ENCODE peak calls at places on chromosomes 4 and X, in seven cellular contexts. L, H, P, J, K, S and N are unnamed samples.
A peak's percentile ranks its signal among the peaks of the same experiment; 100 is the strongest.

GRCh38 chrX:135185795-135186443 is 14.7 kb upstream of the CT55 start:
- DNase-seq in L (peak; percentile 48), H (no peak), P (peak; percentile 43), J (peak; percentile 65), K (peak; percentile 21), S (no peak), N (peak; percentile 71)

GRCh38 chrX:140433582-140433981 is 71.3 kb downstream of the SOX3 start:
- DNase-seq in L (no peak), H (no peak), P (no peak), J (no peak), K (no peak), S (no peak), N (no peak)

GRCh38 chrX:14546190-14546589 is 16.9 kb downstream of the GLRA2 start:
- DNase-seq in L (no peak), H (no peak), P (no peak), J (no peak), K (no peak), S (no peak), N (no peak)

GRCh38 chrX:455673-456072 is 69.0 kb upstream of the PPP2R3B start:
- DNase-seq in L (no peak), H (no peak), P (no peak), J (no peak), K (no peak), S (no peak), N (no peak)

GRCh38 chr4:147039991-147040575 is 94.4 kb upstream of the TTC29 start:
- DNase-seq in L (no peak), H (no peak), P (no peak), J (no peak), K (no peak), S (no peak), N (no peak)

GRCh38 chrX:134669378-134670098 is 11.3 kb upstream of the PLAC1 start:
- DNase-seq in L (peak; percentile 85), H (no peak), P (peak; percentile 94), J (no peak), K (no peak), S (peak; percentile 47), N (no peak)

GRCh38 chr4:145179201-145179860 is 1.1 kb downstream of the OTUD4 start:
- DNase-seq in L (peak; percentile 41), H (peak; percentile 79), P (peak; percentile 70), J (peak; percentile 82), K (no peak), S (peak; percentile 83), N (peak; percentile 69)

GRCh38 chr4:153341575-153342090 is 2.9 kb upstream of the MND1 start:
- DNase-seq in L (peak; percentile 40), H (no peak), P (peak; percentile 39), J (peak; percentile 68), K (no peak), S (no peak), N (no peak)

GRCh38 chrX:95318882-95319281 is 1365.8 kb upstream of the DIAPH2 start:
- DNase-seq in L (no peak), H (no peak), P (no peak), J (peak; percentile 2), K (no peak), S (no peak), N (peak; percentile 11)

GRCh38 chrX:123525131-123525725 is 207.6 kb downstream of the THOC2 start:
- DNase-seq in L (peak; percentile 3), H (no peak), P (no peak), J (no peak), K (no peak), S (no peak), N (no peak)

GRCh38 chr4:169677150-169677732 is 56.9 kb downstream of the CLCN3 start:
- DNase-seq in L (no peak), H (no peak), P (no peak), J (no peak), K (no peak), S (no peak), N (no peak)

GRCh38 chr4:165324203-165324917 is 3.1 kb upstream of the MSMO1 start:
- DNase-seq in L (no peak), H (no peak), P (no peak), J (no peak), K (no peak), S (no peak), N (no peak)

GRCh38 chr4:16294455-16294854 is 68.2 kb upstream of the TAPT1 start:
- DNase-seq in L (peak; percentile 29), H (no peak), P (peak; percentile 29), J (no peak), K (no peak), S (no peak), N (no peak)

GRCh38 chrX:40260123-40260751 is 162.5 kb upstream of the BCOR start:
- DNase-seq in L (no peak), H (no peak), P (peak; percentile 77), J (peak; percentile 34), K (no peak), S (peak; percentile 29), N (peak; percentile 50)

GRCh38 chr4:114116861-114117260 is 137.4 kb upstream of the ARSJ start:
- DNase-seq in L (no peak), H (no peak), P (no peak), J (no peak), K (no peak), S (no peak), N (no peak)

GRCh38 chr4:176432811-176433540 is 113.2 kb downstream of the SPCS3 start:
- DNase-seq in L (peak; percentile 39), H (no peak), P (no peak), J (no peak), K (no peak), S (no peak), N (no peak)

GRCh38 chrX:105869676-105870075 is 47.3 kb downstream of the NRK start:
- DNase-seq in L (peak; percentile 6), H (no peak), P (no peak), J (no peak), K (no peak), S (no peak), N (no peak)

GRCh38 chr4:94208268-94208667 is 603 bp downstream of the SMARCAD1 start:
- DNase-seq in L (no peak), H (no peak), P (no peak), J (peak; percentile 11), K (no peak), S (no peak), N (no peak)

GRCh38 chr4:153520871-153521329 is 54.7 kb downstream of the TMEM131L start:
- DNase-seq in L (no peak), H (no peak), P (no peak), J (peak; percentile 65), K (no peak), S (no peak), N (no peak)

GRCh38 chr4:161404346-161405110 is 759.3 kb downstream of the FSTL5 start:
- DNase-seq in L (no peak), H (no peak), P (peak; percentile 94), J (no peak), K (no peak), S (no peak), N (no peak)

GRCh38 chrX:134672101-134672500 is 13.8 kb upstream of the PLAC1 start:
- DNase-seq in L (no peak), H (no peak), P (no peak), J (no peak), K (no peak), S (no peak), N (no peak)

GRCh38 chrX:22365460-22365859 is 92.7 kb downstream of the CBLL2 start:
- DNase-seq in L (peak; percentile 80), H (no peak), P (peak; percentile 24), J (no peak), K (no peak), S (no peak), N (no peak)

GRCh38 chr4:154877110-154877760 is 96.2 kb downstream of the RBM46 start:
- DNase-seq in L (peak; percentile 16), H (no peak), P (no peak), J (peak; percentile 4), K (no peak), S (no peak), N (no peak)

GRCh38 chr4:123479944-123480343 is 83.3 kb downstream of the SPRY1 start:
- DNase-seq in L (no peak), H (no peak), P (peak; percentile 71), J (peak; percentile 8), K (no peak), S (no peak), N (no peak)

GRCh38 chr4:38160487-38161207 is 200.4 kb downstream of the PTTG2 start:
- DNase-seq in L (peak; percentile 98), H (no peak), P (peak; percentile 99), J (no peak), K (peak; percentile 15), S (no peak), N (peak; percentile 56)

GRCh38 chr4:108156391-108156790 is 12.3 kb downstream of the LEF1 start:
- DNase-seq in L (no peak), H (no peak), P (no peak), J (no peak), K (no peak), S (no peak), N (no peak)

GRCh38 chr4:189053621-189054020 is 887.1 kb upstream of the FRG1 start:
- DNase-seq in L (no peak), H (no peak), P (no peak), J (no peak), K (peak; percentile 20), S (no peak), N (no peak)

DNA sequence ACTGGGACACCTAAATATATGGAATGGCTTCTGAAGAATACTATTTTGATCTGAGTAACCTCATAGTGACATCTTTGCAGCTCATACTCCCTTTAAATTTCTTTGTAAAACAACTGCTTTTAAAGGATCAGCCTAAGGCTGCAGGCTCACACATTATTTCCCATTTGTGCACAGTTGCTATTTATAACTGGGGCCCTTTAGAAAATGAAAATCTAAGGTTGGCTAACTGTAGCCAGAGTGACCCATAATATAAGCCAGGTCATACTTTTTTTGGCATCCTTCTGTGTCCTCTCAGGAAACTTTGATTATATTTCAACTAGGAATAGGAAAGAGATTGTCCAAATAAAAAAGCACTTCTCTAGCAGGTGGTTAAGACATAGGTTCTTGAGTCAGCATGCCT is 123.6 kb upstream of the RASGEF1B start:
- DNase-seq in L (no peak), H (no peak), P (no peak), J (no peak), K (no peak), S (no peak), N (no peak)
- H3K4me3 ChIP-seq in L (no peak overlapping the region), H (no peak overlapping the region), P (no peak overlapping the region), J (no peak overlapping the region), K (no peak overlapping the region), S (no peak overlapping the region), N (no peak overlapping the region)

DNA sequence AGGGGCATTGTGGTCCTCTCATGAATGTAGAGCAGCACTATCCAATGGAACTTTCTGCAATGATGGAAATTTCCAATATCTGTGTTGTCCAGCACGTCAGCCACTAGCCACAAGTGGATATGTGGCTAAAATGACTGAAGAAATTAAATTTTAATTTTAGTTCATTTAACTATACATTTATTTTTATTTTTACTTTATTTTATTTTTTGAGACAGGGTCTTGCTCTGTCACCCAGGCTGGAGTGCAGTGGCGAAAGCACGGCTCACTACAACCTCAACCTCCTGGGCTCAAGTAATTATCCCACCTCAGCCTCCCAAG is 13.3 kb upstream of the RBBP7 start:
- DNase-seq in L (no peak), H (no peak), P (no peak), J (no peak), K (no peak), S (no peak), N (no peak)
- H3K27me3 ChIP-seq in L (peaks cover 2% of the 10 kb centered on the region), H (no peaks in the 10 kb centered on the region), P (peaks cover 39% of the 10 kb centered on the region), J (no peaks in the 10 kb centered on the region), K (peaks cover 61% of the 10 kb centered on the region), S (no peaks in the 10 kb centered on the region), N (peaks cover 8% of the 10 kb centered on the region)

GRCh38 chr4:74838746-74839370 is 44.5 kb upstream of the BTC start:
- DNase-seq in L (peak; percentile 9), H (no peak), P (peak; percentile 43), J (no peak), K (no peak), S (no peak), N (no peak)
- H3K36me3 ChIP-seq in L (no peaks in the 10 kb centered on the region), H (no peaks in the 10 kb centered on the region), P (no peaks in the 10 kb centered on the region), J (no peaks in the 10 kb centered on the region), K (no peaks in the 10 kb centered on the region), S (no peaks in the 10 kb centered on the region), N (no peaks in the 10 kb centered on the region)

GRCh38 chrX:16786791-16787735 is 797 bp downstream of the TXLNG start:
- DNase-seq in L (no peak), H (no peak), P (no peak), J (peak; percentile 64), K (no peak), S (peak; percentile 38), N (peak; percentile 82)
- H3K4me3 ChIP-seq in L (peak overlapping the region; percentile 88), H (peak overlapping the region; percentile 83), P (peak overlapping the region; percentile 87), J (peak overlapping the region; percentile 80), K (peak overlapping the region; percentile 91), S (peak overlapping the region; percentile 79), N (peak overlapping the region; percentile 95)